ENCODE peak calls at places on chromosome 3, in seven cellular contexts. P is fibroblast of pulmonary artery, I is lower leg skin, J is body of pancreas, A is LNCaP clone FGC, W is progenitor cell of endocrine pancreas, M is GM12864. B is an unnamed sample.

GRCh38 chr3:38046821-38047220 is 7.8 kb downstream of the DLEC1 start:
- DNase-seq in P (no peak), A (no peak), M (no peak), W (no peak), J (no peak), I (no peak), B (no peak)

GRCh38 chr3:32354362-32354778 is 37.3 kb upstream of the CMTM7 start:
- DNase-seq in A (no peak), W (no peak), M (no peak), J (no peak), P (peak), I (no peak), B (no peak)

GRCh38 chr3:160477750-160478149 is 28.2 kb upstream of the TRIM59 start:
- DNase-seq in J (no peak), M (no peak), A (no peak), W (no peak), I (no peak), P (no peak), B (no peak)

GRCh38 chr3:55521086-55522060 is 34.3 kb upstream of the WNT5A start:
- DNase-seq in I (peak), A (no peak), W (no peak), M (no peak), P (no peak), J (no peak), B (no peak)

GRCh38 chr3:186356152-186356551 is 5.9 kb downstream of the DGKG start:
- DNase-seq in A (no peak), I (no peak), P (no peak), M (no peak), W (no peak), J (no peak), B (no peak)

GRCh38 chr3:67401911-67402310 is 252.5 kb downstream of the SUCLG2 start:
- DNase-seq in P (no peak), J (no peak), W (no peak), M (no peak), A (no peak), I (no peak), B (no peak)

GRCh38 chr3:184227481-184227935 is 1.9 kb upstream of the VWA5B2 start:
- DNase-seq in P (peak), A (no peak), J (peak), I (no peak), W (no peak), M (no peak), B (no peak)

GRCh38 chr3:82654708-82655107 is 893.3 kb upstream of the GBE1 start:
- DNase-seq in W (no peak), P (no peak), I (no peak), M (no peak), A (no peak), J (no peak), B (no peak)

GRCh38 chr3:195613468-195614069 is 29.8 kb upstream of the APOD start:
- DNase-seq in P (no peak), J (no peak), A (no peak), I (peak), M (no peak), W (no peak), B (peak)

GRCh38 chr3:173238091-173238490 is 97.1 kb upstream of the SPATA16 start:
- DNase-seq in J (no peak), A (no peak), I (no peak), P (no peak), W (no peak), M (no peak), B (no peak)

GRCh38 chr3:104596551-104596950 is 770.2 kb upstream of the ALCAM start:
- DNase-seq in M (peak), J (no peak), I (no peak), W (no peak), P (peak), A (no peak), B (no peak)

GRCh38 chr3:32685604-32686185 is 707 bp downstream of the CNOT10 start:
- DNase-seq in A (no peak), M (peak), J (no peak), W (no peak), P (peak), I (peak), B (no peak)

GRCh38 chr3:186268616-186269448 is 93.2 kb downstream of the DGKG start:
- DNase-seq in M (no peak), W (no peak), J (no peak), P (peak), I (no peak), A (no peak), B (peak)

GRCh38 chr3:132800958-132801357 is 78.7 kb upstream of the NPHP3 start:
- DNase-seq in J (no peak), M (no peak), P (no peak), A (no peak), W (no peak), I (no peak), B (no peak)

GRCh38 chr3:100027321-100027720 is 87.0 kb downstream of the FILIP1L start:
- DNase-seq in W (no peak), A (no peak), I (no peak), J (no peak), M (no peak), P (peak), B (no peak)

DNA sequence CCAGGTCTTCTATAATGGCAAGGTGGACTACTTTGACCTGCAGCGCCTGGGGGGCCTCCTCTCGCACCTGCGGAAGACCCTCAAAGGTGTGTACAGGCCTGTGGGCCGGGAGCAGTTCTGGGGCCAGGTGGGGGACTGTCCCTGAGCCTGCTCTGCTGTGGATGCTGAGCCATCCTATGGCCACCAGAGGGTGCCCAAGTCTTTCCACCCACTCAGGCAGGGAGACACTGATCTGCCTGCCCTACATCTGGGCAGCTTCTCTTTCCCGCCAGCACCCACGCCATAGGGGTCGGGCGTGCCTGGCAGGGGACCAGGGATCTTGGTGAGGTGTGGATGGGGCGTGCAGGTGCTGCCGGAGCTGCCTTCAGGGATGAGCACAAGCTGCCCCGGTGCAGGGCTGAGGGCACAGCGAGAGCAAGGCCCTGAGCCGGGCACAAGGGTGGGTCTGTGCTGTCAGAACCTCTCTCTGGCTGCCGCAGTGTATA is 14.1 kb downstream of the RNF123 start:
- DNase-seq in I (no peak), J (peak), A (no peak), M (no peak), W (peak), P (peak), B (no peak)
- TF ChIP-seq CTCF in I (peak), J (peak), A (peak), M (peak), W (peak), P (peak), B (peak)

GRCh38 chr3:193190387-193190786 is 50.6 kb upstream of the PLAAT1 start:
- DNase-seq in W (no peak), P (peak), M (peak), A (no peak), J (peak), I (no peak), B (no peak)
- TF ChIP-seq CTCF in W (peak), P (peak), M (peak), A (peak), J (peak), I (no peak), B (no peak)

GRCh38 chr3:46411271-46411670 is 4.2 kb downstream of the CCRL2 start:
- DNase-seq in P (no peak), J (no peak), I (no peak), M (no peak), A (no peak), W (no peak), B (no peak)
- TF ChIP-seq CTCF in P (no peak), J (no peak), I (no peak), M (no peak), A (no peak), W (peak), B (no peak)

DNA sequence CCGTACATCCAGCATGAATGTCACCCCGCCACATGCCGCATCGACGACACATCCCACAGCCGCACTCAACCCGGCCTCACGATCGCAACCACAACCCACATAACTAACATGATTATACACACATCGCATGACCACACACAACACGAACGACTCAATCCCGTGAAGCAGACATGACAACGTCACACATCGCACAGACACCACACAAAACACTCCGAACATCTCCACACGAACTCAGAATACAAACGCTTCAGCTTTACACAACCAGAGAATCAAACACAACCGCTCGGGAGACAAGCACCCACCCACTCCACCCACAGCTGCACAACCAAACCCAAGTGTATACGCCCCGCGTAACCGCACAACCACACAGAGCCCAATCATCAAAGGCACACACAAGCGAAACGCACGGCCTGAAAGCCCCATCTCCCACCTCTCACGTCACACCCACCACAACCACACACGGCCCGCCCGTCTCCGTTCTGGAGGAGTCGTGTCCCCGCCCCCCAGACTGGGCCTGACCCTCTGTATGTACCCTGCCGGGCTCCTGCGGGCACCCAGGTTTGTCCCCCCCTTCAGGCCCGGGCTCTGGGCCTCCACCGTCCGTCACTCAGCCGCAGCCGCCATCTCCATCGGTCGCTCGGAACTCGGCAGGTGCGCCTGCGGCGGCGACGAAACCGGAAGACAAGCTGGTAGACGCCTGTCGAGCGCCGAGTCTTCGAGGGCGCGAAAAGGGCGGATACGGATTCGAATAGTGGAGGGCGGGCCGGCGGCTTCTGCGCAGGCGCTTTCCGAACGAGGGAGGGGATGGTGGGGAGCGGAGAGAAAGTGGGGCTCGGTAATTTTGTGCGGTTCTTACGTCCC is at the start of gene RBSN:
- DNase-seq in A (peak), J (peak), M (peak), P (peak), W (peak), I (peak), B (peak)
- TF ChIP-seq CTCF in A (no peak), J (no peak), M (no peak), P (no peak), W (no peak), I (no peak), B (no peak)

GRCh38 chr3:52934626-52935530 is 37.5 kb upstream of the STIMATE start:
- DNase-seq in A (peak), J (peak), W (no peak), P (peak), M (no peak), I (peak), B (no peak)

GRCh38 chr3:52931889-52932288 is 34.5 kb upstream of the STIMATE start:
- DNase-seq in M (no peak), A (no peak), W (no peak), I (no peak), J (no peak), P (no peak), B (no peak)

GRCh38 chr3:52930748-52931147 is 33.4 kb upstream of the STIMATE start:
- DNase-seq in W (no peak), A (no peak), I (no peak), J (no peak), P (no peak), M (no peak), B (no peak)

GRCh38 chr3:52926556-52926955 is 29.2 kb upstream of the STIMATE start:
- DNase-seq in A (no peak), J (no peak), I (no peak), W (no peak), M (no peak), P (no peak), B (no peak)

DNA sequence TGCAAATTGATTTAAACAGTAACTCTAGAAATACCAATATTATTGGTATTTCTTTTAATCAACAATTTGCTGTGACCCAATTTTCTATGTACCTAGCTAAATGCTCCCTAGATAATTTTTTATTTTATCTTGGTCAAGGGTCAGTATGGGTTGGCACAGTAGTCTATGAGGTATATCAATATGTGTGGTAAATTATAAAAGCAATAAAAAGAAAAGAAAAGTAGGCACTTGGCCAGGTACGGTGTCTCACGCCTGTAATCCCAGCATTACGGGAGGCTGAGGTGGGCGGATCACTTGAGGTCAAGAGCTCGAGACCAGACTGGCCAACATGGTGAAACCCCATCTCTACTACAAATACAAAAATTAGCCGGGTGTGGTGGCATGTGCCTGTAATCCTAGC is 34.0 kb upstream of the STIMATE start:
- DNase-seq in A (no peak), J (no peak), I (no peak), W (no peak), P (no peak), M (no peak), B (no peak)
- TF ChIP-seq CTCF in A (no peak), J (no peak), I (no peak), W (no peak), P (no peak), M (no peak), B (no peak)

GRCh38 chr3:61790411-61790810 is 229.0 kb downstream of the PTPRG start:
- DNase-seq in P (no peak), A (peak), M (no peak), W (no peak), I (no peak), J (no peak), B (no peak)
- TF ChIP-seq CTCF in P (no peak), A (no peak), M (no peak), W (no peak), I (no peak), J (no peak), B (no peak)

DNA sequence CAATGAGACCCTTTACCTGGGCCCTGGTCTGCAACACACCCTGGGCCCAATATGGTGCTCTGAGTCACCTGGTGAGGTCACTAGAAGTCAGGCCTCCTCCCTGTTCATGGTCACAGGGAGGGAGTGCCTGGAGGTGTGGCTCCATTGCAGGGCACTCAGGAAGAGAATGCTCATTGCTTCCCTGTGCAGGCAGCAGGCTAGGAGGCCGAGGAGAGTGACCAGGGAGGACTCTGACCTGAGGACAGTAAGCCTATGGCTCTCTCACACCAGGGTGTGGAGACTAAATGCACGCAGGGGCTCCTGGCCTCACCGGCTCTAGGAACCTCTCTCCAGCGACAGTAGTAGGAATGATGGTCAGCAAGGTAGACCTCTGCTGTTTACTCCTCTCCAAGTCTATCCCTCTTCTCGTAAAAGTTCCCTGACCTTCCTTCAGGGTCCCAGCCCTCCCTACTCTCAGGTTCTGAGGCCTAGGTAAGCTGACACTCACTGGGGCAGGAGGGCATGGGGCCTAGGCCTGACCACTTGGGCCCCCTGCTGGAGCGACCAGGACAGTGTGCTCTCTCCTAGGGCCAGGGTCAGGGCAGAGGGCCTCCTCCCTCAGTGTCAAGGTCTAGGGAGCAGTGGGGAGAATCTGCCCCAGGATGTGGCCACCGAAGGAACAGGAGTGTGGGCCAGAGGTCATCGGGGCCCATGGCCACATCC is 9.6 kb upstream of the SLCO2A1 start:
- DNase-seq in J (no peak), I (no peak), P (no peak), M (no peak), A (no peak), W (no peak), B (peak)
- TF ChIP-seq CTCF in J (no peak), I (no peak), P (peak), M (peak), A (no peak), W (peak), B (no peak)